ENCODE peak calls at places on chromosomes 2 and 18, in six cellular contexts. One of them, this sample, is unnamed.

GRCh38 chr2:1837458-1837857 is 93.1 kb upstream of the PXDN start:
- DNase-seq in anterior cingulate cortex: no peak
- DNase-seq in tibial artery: no peak
- DNase-seq in left colon: peak
- DNase-seq in NCI-H1092 treated with DMSO at 0.1 percent for 48 hours: peak
- DNase-seq in stimulated activated CD4-positive, alpha-beta T cell treated with anti-CD3 and anti-CD28 coated beads, Interleukin-4, amount 100 ng/mL, for 48 hours: no peak
- DNase-seq in this sample: no peak

GRCh38 chr2:31235504-31235902 is 1.6 kb downstream of the EHD3 start:
- DNase-seq in NCI-H1092 treated with DMSO at 0.1 percent for 48 hours: no peak
- DNase-seq in left colon: no peak
- DNase-seq in tibial artery: no peak
- DNase-seq in anterior cingulate cortex: no peak
- DNase-seq in stimulated activated CD4-positive, alpha-beta T cell treated with anti-CD3 and anti-CD28 coated beads, Interleukin-4, amount 100 ng/mL, for 48 hours: no peak
- DNase-seq in this sample: no peak

GRCh38 chr2:192091480-192091879 is 103.3 kb downstream of the TMEFF2 start:
- DNase-seq in left colon: no peak
- DNase-seq in tibial artery: no peak
- DNase-seq in anterior cingulate cortex: no peak
- DNase-seq in NCI-H1092 treated with DMSO at 0.1 percent for 48 hours: no peak
- DNase-seq in stimulated activated CD4-positive, alpha-beta T cell treated with anti-CD3 and anti-CD28 coated beads, Interleukin-4, amount 100 ng/mL, for 48 hours: no peak
- DNase-seq in this sample: no peak

GRCh38 chr2:220165401-220165800 is 538.0 kb downstream of the SLC4A3 start:
- DNase-seq in NCI-H1092 treated with DMSO at 0.1 percent for 48 hours: peak
- DNase-seq in tibial artery: no peak
- DNase-seq in anterior cingulate cortex: no peak
- DNase-seq in stimulated activated CD4-positive, alpha-beta T cell treated with anti-CD3 and anti-CD28 coated beads, Interleukin-4, amount 100 ng/mL, for 48 hours: no peak
- DNase-seq in left colon: peak
- DNase-seq in this sample: no peak

GRCh38 chr2:103289101-103289725 is 527.4 kb downstream of the TMEM182 start:
- DNase-seq in tibial artery: no peak
- DNase-seq in stimulated activated CD4-positive, alpha-beta T cell treated with anti-CD3 and anti-CD28 coated beads, Interleukin-4, amount 100 ng/mL, for 48 hours: no peak
- DNase-seq in anterior cingulate cortex: no peak
- DNase-seq in NCI-H1092 treated with DMSO at 0.1 percent for 48 hours: peak
- DNase-seq in left colon: no peak
- DNase-seq in this sample: no peak

GRCh38 chr2:173210270-173211196 is 134.9 kb downstream of the MAP3K20 start:
- DNase-seq in anterior cingulate cortex: peak
- DNase-seq in left colon: peak
- DNase-seq in NCI-H1092 treated with DMSO at 0.1 percent for 48 hours: peak
- DNase-seq in stimulated activated CD4-positive, alpha-beta T cell treated with anti-CD3 and anti-CD28 coated beads, Interleukin-4, amount 100 ng/mL, for 48 hours: peak
- DNase-seq in tibial artery: peak
- DNase-seq in this sample: peak

GRCh38 chr2:136927156-136927555 is 161.8 kb downstream of the THSD7B start:
- DNase-seq in NCI-H1092 treated with DMSO at 0.1 percent for 48 hours: no peak
- DNase-seq in anterior cingulate cortex: no peak
- DNase-seq in left colon: no peak
- DNase-seq in tibial artery: no peak
- DNase-seq in stimulated activated CD4-positive, alpha-beta T cell treated with anti-CD3 and anti-CD28 coated beads, Interleukin-4, amount 100 ng/mL, for 48 hours: no peak
- DNase-seq in this sample: no peak

GRCh38 chr18:76357585-76358265 is 137.3 kb downstream of the ZNF516 start:
- DNase-seq in stimulated activated CD4-positive, alpha-beta T cell treated with anti-CD3 and anti-CD28 coated beads, Interleukin-4, amount 100 ng/mL, for 48 hours: no peak
- DNase-seq in anterior cingulate cortex: no peak
- DNase-seq in NCI-H1092 treated with DMSO at 0.1 percent for 48 hours: no peak
- DNase-seq in left colon: no peak
- DNase-seq in tibial artery: no peak
- DNase-seq in this sample: no peak

GRCh38 chr2:231597627-231598026 is 5.0 kb downstream of the TEX44 start:
- DNase-seq in NCI-H1092 treated with DMSO at 0.1 percent for 48 hours: no peak
- DNase-seq in left colon: no peak
- DNase-seq in tibial artery: no peak
- DNase-seq in anterior cingulate cortex: no peak
- DNase-seq in stimulated activated CD4-positive, alpha-beta T cell treated with anti-CD3 and anti-CD28 coated beads, Interleukin-4, amount 100 ng/mL, for 48 hours: no peak
- DNase-seq in this sample: no peak

GRCh38 chr18:57430983-57431382 is 4.2 kb upstream of the ONECUT2 start:
- DNase-seq in stimulated activated CD4-positive, alpha-beta T cell treated with anti-CD3 and anti-CD28 coated beads, Interleukin-4, amount 100 ng/mL, for 48 hours: no peak
- DNase-seq in tibial artery: no peak
- DNase-seq in anterior cingulate cortex: no peak
- DNase-seq in left colon: no peak
- DNase-seq in NCI-H1092 treated with DMSO at 0.1 percent for 48 hours: no peak
- DNase-seq in this sample: no peak

GRCh38 chr18:2961828-2962227 is 51.1 kb downstream of the LPIN2 start:
- DNase-seq in tibial artery: peak
- DNase-seq in left colon: no peak
- DNase-seq in NCI-H1092 treated with DMSO at 0.1 percent for 48 hours: no peak
- DNase-seq in anterior cingulate cortex: peak
- DNase-seq in stimulated activated CD4-positive, alpha-beta T cell treated with anti-CD3 and anti-CD28 coated beads, Interleukin-4, amount 100 ng/mL, for 48 hours: no peak
- DNase-seq in this sample: no peak

GRCh38 chr2:145524836-145525235 is 1004.9 kb upstream of the ZEB2 start:
- DNase-seq in NCI-H1092 treated with DMSO at 0.1 percent for 48 hours: no peak
- DNase-seq in tibial artery: no peak
- DNase-seq in left colon: no peak
- DNase-seq in anterior cingulate cortex: no peak
- DNase-seq in stimulated activated CD4-positive, alpha-beta T cell treated with anti-CD3 and anti-CD28 coated beads, Interleukin-4, amount 100 ng/mL, for 48 hours: no peak
- DNase-seq in this sample: no peak

GRCh38 chr2:26561376-26561775 is 79.8 kb downstream of the CIB4 start:
- DNase-seq in tibial artery: no peak
- DNase-seq in anterior cingulate cortex: no peak
- DNase-seq in left colon: no peak
- DNase-seq in NCI-H1092 treated with DMSO at 0.1 percent for 48 hours: no peak
- DNase-seq in stimulated activated CD4-positive, alpha-beta T cell treated with anti-CD3 and anti-CD28 coated beads, Interleukin-4, amount 100 ng/mL, for 48 hours: no peak
- DNase-seq in this sample: no peak

GRCh38 chr18:50099725-50100414 is 95.1 kb downstream of the MYO5B start:
- DNase-seq in NCI-H1092 treated with DMSO at 0.1 percent for 48 hours: no peak
- DNase-seq in left colon: no peak
- DNase-seq in anterior cingulate cortex: no peak
- DNase-seq in stimulated activated CD4-positive, alpha-beta T cell treated with anti-CD3 and anti-CD28 coated beads, Interleukin-4, amount 100 ng/mL, for 48 hours: no peak
- DNase-seq in tibial artery: no peak
- DNase-seq in this sample: no peak

GRCh38 chr2:54370405-54371104 is 85.6 kb upstream of the SPTBN1 start:
- DNase-seq in stimulated activated CD4-positive, alpha-beta T cell treated with anti-CD3 and anti-CD28 coated beads, Interleukin-4, amount 100 ng/mL, for 48 hours: no peak
- DNase-seq in NCI-H1092 treated with DMSO at 0.1 percent for 48 hours: no peak
- DNase-seq in anterior cingulate cortex: no peak
- DNase-seq in left colon: no peak
- DNase-seq in tibial artery: no peak
- DNase-seq in this sample: no peak

GRCh38 chr2:113370478-113371091 is 66.9 kb upstream of the ZNG1B start:
- DNase-seq in tibial artery: peak
- DNase-seq in anterior cingulate cortex: no peak
- DNase-seq in NCI-H1092 treated with DMSO at 0.1 percent for 48 hours: no peak
- DNase-seq in left colon: peak
- DNase-seq in stimulated activated CD4-positive, alpha-beta T cell treated with anti-CD3 and anti-CD28 coated beads, Interleukin-4, amount 100 ng/mL, for 48 hours: peak
- DNase-seq in this sample: peak